ENCODE peak calls at places on chromosomes 13 and 19, in six cellular contexts. K, J, B, C, A and R are unnamed samples.

GRCh38 chr19:12891553-12892021 is 627 bp downstream of the GCDH start:
- DNase-seq in K (no peak), A (no peak), C (no peak), J (no peak), B (peak), R (no peak)

GRCh38 chr19:42349378-42350107 is 24.1 kb downstream of the MEGF8 start:
- DNase-seq in B (no peak), K (no peak), C (no peak), A (no peak), J (no peak), R (no peak)

GRCh38 chr19:15419413-15420025 is 731 bp upstream of the AKAP8L start:
- DNase-seq in A (no peak), B (peak), J (no peak), K (no peak), C (peak), R (no peak)

GRCh38 chr13:113927661-113928581 is 46.0 kb downstream of the C13orf46 start:
- DNase-seq in B (no peak), J (no peak), C (no peak), A (no peak), K (no peak), R (no peak)

GRCh38 chr19:5078666-5079409 is 109.9 kb downstream of the KDM4B start:
- DNase-seq in K (no peak), B (no peak), A (no peak), J (no peak), C (no peak), R (no peak)

GRCh38 chr13:19845758-19846157 is 17.7 kb downstream of the ZMYM5 start:
- DNase-seq in B (peak), J (no peak), A (no peak), K (no peak), C (peak), R (no peak)

GRCh38 chr19:53008061-53008778 is 5.5 kb upstream of the ERVV-1 start:
- DNase-seq in C (no peak), K (no peak), J (no peak), B (no peak), A (no peak), R (no peak)

GRCh38 chr19:7640803-7641202 is 3.9 kb downstream of the STXBP2 start:
- DNase-seq in J (no peak), A (no peak), B (no peak), C (no peak), K (no peak), R (no peak)

GRCh38 chr19:821976-822773 is 420 bp upstream of the PLPPR3 start:
- DNase-seq in J (peak), A (no peak), B (no peak), K (no peak), C (no peak), R (peak)

GRCh38 chr13:112741185-112741755 is 51.4 kb downstream of the ATP11A start:
- DNase-seq in J (no peak), K (no peak), B (no peak), C (no peak), A (no peak), R (no peak)

GRCh38 chr19:17467471-17468301 is 2.6 kb upstream of the SLC27A1 start:
- DNase-seq in A (no peak), C (no peak), B (no peak), J (no peak), K (no peak), R (no peak)

GRCh38 chr13:65582160-65582559 is 1648.0 kb downstream of the PCDH9 start:
- DNase-seq in B (no peak), K (no peak), J (no peak), A (no peak), C (no peak), R (no peak)

GRCh38 chr13:77919351-77920294 is 992 bp upstream of the EDNRB start:
- DNase-seq in J (no peak), B (no peak), A (no peak), K (no peak), C (peak), R (peak)

GRCh38 chr13:107209811-107210210 is 641.9 kb upstream of the ARGLU1 start:
- DNase-seq in A (no peak), B (peak), K (no peak), J (no peak), C (peak), R (no peak)

GRCh38 chr13:102235689-102236088 is 166.2 kb downstream of the FGF14 start:
- DNase-seq in B (peak), A (no peak), C (no peak), J (no peak), K (no peak), R (no peak)

GRCh38 chr19:38361633-38362075 is 12.7 kb upstream of the PSMD8 start:
- DNase-seq in K (peak), B (peak), C (peak), A (peak), J (peak), R (peak)

GRCh38 chr13:95492044-95492801 is 60.3 kb upstream of the CLDN10 start:
- DNase-seq in C (peak), K (no peak), B (peak), A (no peak), J (no peak), R (no peak)

GRCh38 chr13:111259058-111259457 is 61.4 kb upstream of the TEX29 start:
- DNase-seq in A (no peak), B (no peak), C (no peak), J (no peak), K (peak), R (no peak)

GRCh38 chr19:48806518-48806817 is 4.4 kb downstream of the BCAT2 start:
- DNase-seq in B (no peak), C (no peak), K (no peak), J (no peak), A (peak), R (peak)

GRCh38 chr13:113413178-113413897 is 40.0 kb downstream of the ADPRHL1 start:
- DNase-seq in A (no peak), B (no peak), K (no peak), C (no peak), J (no peak), R (no peak)

GRCh38 chr13:36428083-36428482 is 4.2 kb upstream of the CCNA1 start:
- DNase-seq in A (no peak), J (no peak), C (no peak), K (no peak), B (peak), R (no peak)

GRCh38 chr13:111916201-111916600 is 150.7 kb upstream of the SOX1 start:
- DNase-seq in K (no peak), B (no peak), A (no peak), C (no peak), J (no peak), R (no peak)

GRCh38 chr19:39996218-39996810 is 546 bp upstream of the ZNF546 start:
- DNase-seq in A (peak), B (peak), C (peak), J (no peak), K (no peak), R (peak)

GRCh38 chr19:55653651-55654322 is 1.0 kb upstream of the U2AF2 start:
- DNase-seq in J (peak), A (peak), K (peak), B (peak), C (peak), R (peak)

GRCh38 chr19:46821512-46822359 is 28.9 kb downstream of the AP2S1 start:
- DNase-seq in A (peak), K (peak), B (no peak), C (no peak), J (no peak), R (no peak)

GRCh38 chr19:52270266-52270885 is 989 bp downstream of the ZNF766 start:
- DNase-seq in J (no peak), B (no peak), A (peak), K (peak), C (peak), R (no peak)

GRCh38 chr13:31433756-31434155 is 234.0 kb downstream of the B3GLCT start:
- DNase-seq in B (no peak), C (no peak), A (no peak), J (no peak), K (no peak), R (no peak)

GRCh38 chr13:20969182-20969581 is 66.6 kb upstream of the XPO4 start:
- DNase-seq in A (no peak), J (no peak), B (peak), K (no peak), C (peak), R (no peak)

GRCh38 chr13:106036870-106037269 is 498.6 kb downstream of the EFNB2 start:
- DNase-seq in A (no peak), B (peak), K (no peak), J (no peak), C (no peak), R (no peak)

GRCh38 chr19:33063356-33064116 is 1.2 kb downstream of the RHPN2 start:
- DNase-seq in B (peak), C (no peak), K (no peak), A (peak), J (no peak), R (no peak)

GRCh38 chr19:6528544-6529121 is 2.2 kb upstream of the TNFSF9 start:
- DNase-seq in A (peak), J (no peak), B (no peak), K (no peak), C (peak), R (no peak)